ENCODE peak calls at places on chromosomes 3 and 15, in nine cellular contexts. One of them, this sample, is unnamed.

GRCh38 chr15:90563460-90563859 is 33.7 kb downstream of the CRTC3 start:
- DNase-seq in epithelial cell of esophagus: no peak
- DNase-seq in SK-N-MC: no peak
- DNase-seq in H9: no peak
- DNase-seq in GM03348: no peak
- DNase-seq in mucosa of descending colon: no peak
- DNase-seq in CD8-positive, alpha-beta T cell: no peak
- DNase-seq in mucosa of gallbladder: no peak
- DNase-seq in cardiac fibroblast: no peak
- DNase-seq in this sample: no peak

GRCh38 chr15:77710171-77710570 is 77.5 kb upstream of the LINGO1 start:
- DNase-seq in epithelial cell of esophagus: no peak
- DNase-seq in SK-N-MC: no peak
- DNase-seq in H9: no peak
- DNase-seq in GM03348: no peak
- DNase-seq in mucosa of descending colon: no peak
- DNase-seq in CD8-positive, alpha-beta T cell: no peak
- DNase-seq in mucosa of gallbladder: no peak
- DNase-seq in cardiac fibroblast: no peak
- DNase-seq in this sample: no peak

GRCh38 chr3:13462822-13463221 is 17.3 kb upstream of the HDAC11 start:
- DNase-seq in epithelial cell of esophagus: no peak
- DNase-seq in SK-N-MC: no peak
- DNase-seq in H9: no peak
- DNase-seq in GM03348: no peak
- DNase-seq in mucosa of descending colon: no peak
- DNase-seq in CD8-positive, alpha-beta T cell: no peak
- DNase-seq in mucosa of gallbladder: no peak
- DNase-seq in cardiac fibroblast: no peak
- DNase-seq in this sample: no peak

GRCh38 chr3:7381741-7382140 is 520.8 kb downstream of the GRM7 start:
- DNase-seq in epithelial cell of esophagus: no peak
- DNase-seq in SK-N-MC: no peak
- DNase-seq in H9: no peak
- DNase-seq in GM03348: no peak
- DNase-seq in mucosa of descending colon: no peak
- DNase-seq in CD8-positive, alpha-beta T cell: no peak
- DNase-seq in mucosa of gallbladder: no peak
- DNase-seq in cardiac fibroblast: no peak
- DNase-seq in this sample: no peak

GRCh38 chr3:95289295-95289694 is 1226.4 kb downstream of the NSUN3 start:
- DNase-seq in epithelial cell of esophagus: no peak
- DNase-seq in SK-N-MC: no peak
- DNase-seq in H9: no peak
- DNase-seq in GM03348: no peak
- DNase-seq in mucosa of descending colon: no peak
- DNase-seq in CD8-positive, alpha-beta T cell: no peak
- DNase-seq in mucosa of gallbladder: no peak
- DNase-seq in cardiac fibroblast: peak
- DNase-seq in this sample: no peak

GRCh38 chr3:6220361-6220957 is 640.5 kb upstream of the GRM7 start:
- DNase-seq in epithelial cell of esophagus: no peak
- DNase-seq in SK-N-MC: no peak
- DNase-seq in H9: no peak
- DNase-seq in GM03348: no peak
- DNase-seq in mucosa of descending colon: no peak
- DNase-seq in CD8-positive, alpha-beta T cell: no peak
- DNase-seq in mucosa of gallbladder: no peak
- DNase-seq in cardiac fibroblast: no peak
- DNase-seq in this sample: no peak

GRCh38 chr15:83205725-83206324 is 1.8 kb downstream of the HDGFL3 start:
- DNase-seq in epithelial cell of esophagus: no peak
- DNase-seq in SK-N-MC: no peak
- DNase-seq in H9: no peak
- DNase-seq in GM03348: peak
- DNase-seq in mucosa of descending colon: no peak
- DNase-seq in CD8-positive, alpha-beta T cell: no peak
- DNase-seq in mucosa of gallbladder: no peak
- DNase-seq in cardiac fibroblast: peak
- DNase-seq in this sample: no peak

GRCh38 chr15:84987949-84988624 is 6.4 kb downstream of the PDE8A start:
- DNase-seq in epithelial cell of esophagus: no peak
- DNase-seq in SK-N-MC: no peak
- DNase-seq in H9: no peak
- DNase-seq in GM03348: no peak
- DNase-seq in mucosa of descending colon: no peak
- DNase-seq in CD8-positive, alpha-beta T cell: no peak
- DNase-seq in mucosa of gallbladder: no peak
- DNase-seq in cardiac fibroblast: no peak
- DNase-seq in this sample: no peak

GRCh38 chr3:150286390-150287147 is 121.5 kb upstream of the TSC22D2 start:
- DNase-seq in epithelial cell of esophagus: peak
- DNase-seq in SK-N-MC: no peak
- DNase-seq in H9: no peak
- DNase-seq in GM03348: peak
- DNase-seq in mucosa of descending colon: peak
- DNase-seq in CD8-positive, alpha-beta T cell: no peak
- DNase-seq in mucosa of gallbladder: no peak
- DNase-seq in cardiac fibroblast: peak
- DNase-seq in this sample: peak

GRCh38 chr3:102179321-102180290 is 255.2 kb upstream of the ZPLD1 start:
- DNase-seq in epithelial cell of esophagus: peak
- DNase-seq in SK-N-MC: no peak
- DNase-seq in H9: no peak
- DNase-seq in GM03348: no peak
- DNase-seq in mucosa of descending colon: peak
- DNase-seq in CD8-positive, alpha-beta T cell: no peak
- DNase-seq in mucosa of gallbladder: no peak
- DNase-seq in cardiac fibroblast: peak
- DNase-seq in this sample: no peak

GRCh38 chr3:33313331-33313730 is 36.1 kb downstream of the FBXL2 start:
- DNase-seq in epithelial cell of esophagus: no peak
- DNase-seq in SK-N-MC: no peak
- DNase-seq in H9: no peak
- DNase-seq in GM03348: no peak
- DNase-seq in mucosa of descending colon: no peak
- DNase-seq in CD8-positive, alpha-beta T cell: no peak
- DNase-seq in mucosa of gallbladder: no peak
- DNase-seq in cardiac fibroblast: no peak
- DNase-seq in this sample: no peak

GRCh38 chr15:73941044-73941443 is 14.8 kb downstream of the LOXL1 start:
- DNase-seq in epithelial cell of esophagus: peak
- DNase-seq in SK-N-MC: no peak
- DNase-seq in H9: no peak
- DNase-seq in GM03348: peak
- DNase-seq in mucosa of descending colon: no peak
- DNase-seq in CD8-positive, alpha-beta T cell: no peak
- DNase-seq in mucosa of gallbladder: no peak
- DNase-seq in cardiac fibroblast: peak
- DNase-seq in this sample: no peak